ENCODE peak calls at places on chromosome 12, in nine cellular contexts. I is PC-3; Z is EL; H is left colon; T is D341Med; Q is colonic mucosa; F is activated CD4-positive, alpha-beta T cell treated with anti-CD3 and anti-CD28 coated beads, Interleukin-2, amount 50 U/mL, for 24 hours; E is LNCaP clone FGC; B is amniotic stem cell. L is an unnamed sample.

GRCh38 chr12:3168223-3168770 is 91.1 kb downstream of the TSPAN9 start:
- DNase-seq in I (no peak), Z (no peak), H (no peak), T (no peak), Q (no peak), F (no peak), E (no peak), B (no peak), L (no peak)

GRCh38 chr12:5507536-5507935 is 75.6 kb downstream of the NTF3 start:
- DNase-seq in I (no peak), Z (no peak), H (no peak), T (no peak), Q (no peak), F (no peak), E (no peak), B (no peak), L (no peak)

GRCh38 chr12:77152623-77153193 is 87.3 kb upstream of the E2F7 start:
- DNase-seq in I (peak; percentile 63), Z (peak; percentile 38), H (no peak), T (no peak), Q (no peak), F (no peak), E (no peak), B (peak; percentile 21), L (no peak)

GRCh38 chr12:93113317-93114006 is 184.4 kb upstream of the EEA1 start:
- DNase-seq in I (no peak), Z (no peak), H (no peak), T (no peak), Q (no peak), F (no peak), E (no peak), B (no peak), L (no peak)

GRCh38 chr12:46303039-46303666 is 34.3 kb upstream of the SLC38A1 start:
- DNase-seq in I (peak; percentile 60), Z (peak; percentile 31), H (peak; percentile 48), T (peak; percentile 63), Q (peak; percentile 53), F (peak; percentile 44), E (peak; percentile 34), B (no peak), L (no peak)

GRCh38 chr12:42564540-42564939 is 25.0 kb downstream of the PRICKLE1 start:
- DNase-seq in I (no peak), Z (peak; percentile 81), H (no peak), T (no peak), Q (no peak), F (no peak), E (no peak), B (no peak), L (no peak)

GRCh38 chr12:106138279-106138645 is 492 bp downstream of the NUAK1 start:
- DNase-seq in I (peak; percentile 21), Z (peak; percentile 36), H (no peak), T (peak; percentile 60), Q (no peak), F (no peak), E (no peak), B (no peak), L (no peak)

GRCh38 chr12:53333289-53333688 is 2.9 kb downstream of the SP7 start:
- DNase-seq in I (no peak), Z (no peak), H (no peak), T (peak; percentile 15), Q (no peak), F (no peak), E (no peak), B (no peak), L (no peak)

GRCh38 chr12:5258498-5258897 is 173.4 kb upstream of the NTF3 start:
- DNase-seq in I (no peak), Z (peak; percentile 90), H (no peak), T (no peak), Q (peak; percentile 22), F (no peak), E (no peak), B (no peak), L (no peak)

GRCh38 chr12:77228376-77228775 is 163.0 kb upstream of the E2F7 start:
- DNase-seq in I (no peak), Z (no peak), H (no peak), T (no peak), Q (no peak), F (no peak), E (no peak), B (no peak), L (no peak)